ENCODE peak calls at places on chromosomes 16 and 17, in six cellular contexts. U, C, X, I, Z and S are unnamed samples.

GRCh38 chr17:46851029-46851741 is at the start of gene WNT9B:
- DNase-seq in Z (peak), X (no peak), I (no peak), U (peak), C (no peak), S (no peak)

GRCh38 chr17:39547713-39548478 is 59.8 kb downstream of the NEUROD2 start:
- DNase-seq in I (no peak), U (peak), X (peak), Z (peak), C (peak), S (peak)

GRCh38 chr17:44263360-44263902 is 4.5 kb downstream of the SLC4A1 start:
- DNase-seq in U (no peak), C (no peak), X (no peak), Z (no peak), I (no peak), S (no peak)

GRCh38 chr17:65122836-65123756 is 14.1 kb upstream of the RGS9 start:
- DNase-seq in X (peak), I (peak), Z (peak), C (peak), U (peak), S (peak)

GRCh38 chr16:17529982-17530760 is 59.4 kb upstream of the XYLT1 start:
- DNase-seq in I (no peak), Z (no peak), X (peak), U (no peak), C (peak), S (peak)

GRCh38 chr16:15032547-15033308 is 23.1 kb downstream of the NTAN1 start:
- DNase-seq in C (no peak), Z (no peak), X (no peak), U (no peak), I (no peak), S (no peak)

GRCh38 chr17:66994943-66995535 is 30.5 kb downstream of the CACNG4 start:
- DNase-seq in C (no peak), X (no peak), I (no peak), U (no peak), Z (no peak), S (no peak)

GRCh38 chr16:3574195-3574594 is 3.0 kb downstream of the NLRC3 start:
- DNase-seq in C (no peak), I (no peak), X (no peak), U (no peak), Z (no peak), S (no peak)

GRCh38 chr17:15261818-15262290 is 3.3 kb downstream of the PMP22 start:
- DNase-seq in Z (no peak), I (no peak), U (no peak), C (no peak), X (no peak), S (no peak)

GRCh38 chr17:15963670-15964110 is 18.8 kb downstream of the ADORA2B start:
- DNase-seq in C (no peak), X (no peak), Z (no peak), I (no peak), U (no peak), S (no peak)

GRCh38 chr17:61720016-61720795 is 129.2 kb upstream of the NACA2 start:
- DNase-seq in U (no peak), X (no peak), Z (no peak), I (no peak), C (no peak), S (no peak)

DNA sequence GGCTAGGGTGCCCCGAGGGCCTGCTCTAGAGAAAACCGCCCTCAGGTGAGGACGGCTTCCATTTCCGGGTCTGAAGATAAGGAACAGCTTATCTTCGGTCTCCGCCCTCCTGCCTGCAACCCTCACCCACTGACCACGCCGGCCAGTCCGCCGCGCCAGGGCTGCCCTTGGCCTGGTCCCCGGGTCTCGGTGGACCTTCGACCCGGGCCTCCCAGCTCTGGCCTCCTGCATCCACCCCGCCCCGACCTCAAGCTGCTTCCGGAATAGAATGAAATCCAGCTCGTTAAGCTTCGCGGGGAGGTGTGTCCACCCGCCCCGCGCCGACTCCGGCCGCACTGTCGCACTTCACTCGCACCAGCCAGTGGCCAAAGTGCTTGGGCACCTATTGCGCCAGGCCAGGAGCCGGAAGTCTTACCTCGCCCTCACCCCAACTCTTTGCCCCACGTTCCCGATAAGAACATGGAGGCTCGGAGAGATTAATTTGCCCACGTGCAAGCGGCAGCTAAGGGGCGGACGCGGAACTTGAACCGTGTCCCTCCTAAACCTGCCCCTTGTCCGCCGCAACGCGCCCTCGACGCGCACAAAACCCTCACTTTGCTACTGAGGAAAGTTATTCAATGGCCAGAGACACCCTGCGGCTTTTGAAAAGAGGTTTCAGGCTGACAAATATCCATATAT is 742 bp upstream of the MMP15 start:
- DNase-seq in I (no peak), Z (peak), U (peak), X (no peak), C (no peak), S (no peak)
- TF ChIP-seq POLR2A in I (no peak), Z (peak), U (peak), X (no peak), C (no peak), S (no peak)

GRCh38 chr17:29758255-29758654 is 135.5 kb upstream of the CORO6 start:
- DNase-seq in U (no peak), X (no peak), I (no peak), Z (no peak), C (no peak), S (no peak)

GRCh38 chr17:29757788-29758187 is 135.1 kb upstream of the CORO6 start:
- DNase-seq in I (no peak), U (no peak), X (no peak), C (no peak), Z (no peak), S (no peak)

GRCh38 chr17:29760771-29761682 is 138.3 kb upstream of the CORO6 start:
- DNase-seq in U (no peak), I (peak), C (peak), Z (peak), X (peak), S (peak)

GRCh38 chr17:29763273-29763672 is 140.6 kb upstream of the CORO6 start:
- DNase-seq in U (no peak), I (no peak), C (no peak), X (no peak), Z (no peak), S (no peak)

DNA sequence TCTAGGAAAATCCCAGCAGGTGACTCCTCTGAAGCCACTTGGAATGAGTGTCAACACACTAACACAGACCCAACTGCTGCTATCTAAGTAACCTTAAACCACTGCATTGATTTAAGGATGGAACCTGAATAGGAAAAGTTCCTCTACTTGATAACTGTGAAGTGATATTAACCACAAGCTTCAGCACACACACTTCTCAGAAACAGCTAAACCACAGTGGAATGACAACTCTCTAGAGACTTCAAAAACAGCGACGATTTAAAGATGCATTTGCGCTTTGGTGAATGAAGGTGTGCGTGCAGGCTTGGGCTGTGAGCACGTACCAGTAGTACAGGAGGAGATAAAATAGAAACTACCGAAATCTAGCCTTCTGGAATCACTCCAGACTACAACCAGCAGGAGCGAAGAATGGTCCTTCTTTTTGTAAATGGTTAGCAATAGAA is 137.6 kb upstream of the CORO6 start:
- DNase-seq in X (peak), U (no peak), Z (no peak), C (no peak), I (no peak), S (no peak)
- TF ChIP-seq TAF1 in X (peak), U (no peak), Z (no peak), C (no peak), I (no peak), S (peak)

DNA sequence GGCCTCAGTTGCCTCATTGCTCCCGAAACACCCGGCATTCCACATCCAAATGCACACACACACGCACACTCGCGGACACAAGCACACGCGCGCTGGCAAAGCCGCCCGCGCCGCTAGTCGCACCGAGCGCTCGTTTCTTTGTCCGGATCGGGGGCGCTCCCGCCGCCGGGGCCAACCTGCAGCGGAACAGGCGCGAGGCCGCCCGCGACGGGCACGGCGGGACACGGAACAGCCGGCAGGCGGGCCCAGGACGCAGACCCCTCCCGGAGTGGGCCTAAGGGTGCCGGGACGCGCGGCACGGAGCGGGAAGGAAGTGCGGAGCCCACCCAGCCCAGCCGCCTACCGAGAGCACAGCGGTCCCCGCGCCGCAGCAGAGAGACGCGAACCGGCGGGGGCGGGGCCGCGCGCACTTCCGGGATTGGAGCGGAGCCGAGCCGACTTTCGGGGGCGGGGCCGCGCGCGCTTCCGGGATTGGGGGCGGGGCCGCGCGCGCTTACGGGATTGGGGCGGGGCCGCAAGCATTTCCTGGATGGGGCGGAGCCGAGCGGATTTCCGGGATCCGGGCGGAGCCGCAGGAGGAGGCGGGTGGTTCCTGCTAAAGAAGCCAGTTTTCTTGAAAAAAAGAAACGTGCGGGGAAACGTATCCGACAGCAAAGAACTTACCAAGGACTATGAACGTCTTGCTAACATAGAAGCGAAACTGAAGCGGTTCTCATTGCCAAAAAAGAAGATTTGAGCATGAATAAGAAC is at the start of gene CYBC1:
- DNase-seq in I (no peak), U (peak), X (peak), Z (peak), C (peak), S (peak)
- TF ChIP-seq POLR2A in I (peak), U (peak), X (peak), Z (peak), C (peak), S (peak)

GRCh38 chr16:89973654-89974335 is 25.2 kb downstream of the DEF8 start:
- DNase-seq in I (no peak), U (no peak), Z (peak), C (no peak), X (no peak), S (no peak)

GRCh38 chr16:89973235-89973634 is 24.7 kb downstream of the DEF8 start:
- DNase-seq in X (no peak), I (no peak), U (no peak), C (no peak), Z (no peak), S (no peak)

GRCh38 chr16:89970011-89970410 is 21.5 kb downstream of the DEF8 start:
- DNase-seq in Z (no peak), I (no peak), C (no peak), X (no peak), U (no peak), S (no peak)

GRCh38 chr16:89972244-89973234 is 24.0 kb downstream of the DEF8 start:
- DNase-seq in X (no peak), U (peak), I (peak), C (peak), Z (peak), S (peak)

GRCh38 chr16:89971495-89972243 is 23.1 kb downstream of the DEF8 start:
- DNase-seq in X (no peak), U (peak), C (no peak), Z (no peak), I (no peak), S (no peak)
- TF ChIP-seq TAF1 in X (no peak), U (no peak), C (no peak), Z (no peak), I (no peak), S (no peak)

GRCh38 chr17:8496081-8496480 is 60.4 kb downstream of the NDEL1 start:
- DNase-seq in U (no peak), I (no peak), C (no peak), Z (no peak), X (no peak), S (no peak)

GRCh38 chr17:8490256-8491023 is 54.8 kb downstream of the NDEL1 start:
- DNase-seq in C (no peak), I (no peak), X (no peak), U (no peak), Z (no peak), S (no peak)

GRCh38 chr17:8492121-8492520 is 56.4 kb downstream of the NDEL1 start:
- DNase-seq in Z (no peak), U (no peak), I (no peak), X (no peak), C (no peak), S (no peak)

GRCh38 chr17:8494506-8495111 is 58.9 kb downstream of the NDEL1 start:
- DNase-seq in U (no peak), C (no peak), X (no peak), I (no peak), Z (no peak), S (no peak)

GRCh38 chr17:8494021-8494420 is 58.3 kb downstream of the NDEL1 start:
- DNase-seq in I (no peak), C (no peak), U (no peak), Z (no peak), X (no peak), S (no peak)
- TF ChIP-seq POLR2A in I (no peak), C (no peak), U (no peak), Z (no peak), X (no peak), S (no peak)

GRCh38 chr16:67927131-67927941 is 4.3 kb downstream of the CTRL start:
- DNase-seq in U (no peak), C (no peak), Z (no peak), X (no peak), I (no peak), S (no peak)

GRCh38 chr16:67928561-67929364 is 2.9 kb downstream of the CTRL start:
- DNase-seq in I (no peak), Z (peak), U (peak), C (peak), X (no peak), S (peak)

GRCh38 chr16:67924140-67924906 is 7.3 kb downstream of the CTRL start:
- DNase-seq in I (no peak), X (no peak), C (no peak), U (no peak), Z (no peak), S (no peak)

GRCh38 chr16:67928147-67928546 is 3.5 kb downstream of the CTRL start:
- DNase-seq in C (no peak), X (no peak), I (no peak), Z (no peak), U (no peak), S (no peak)

GRCh38 chr16:67926181-67926742 is 5.4 kb downstream of the CTRL start:
- DNase-seq in C (no peak), U (no peak), Z (no peak), X (no peak), I (no peak), S (no peak)
- TF ChIP-seq TAF1 in C (no peak), U (no peak), Z (no peak), X (no peak), I (no peak), S (no peak)

DNA sequence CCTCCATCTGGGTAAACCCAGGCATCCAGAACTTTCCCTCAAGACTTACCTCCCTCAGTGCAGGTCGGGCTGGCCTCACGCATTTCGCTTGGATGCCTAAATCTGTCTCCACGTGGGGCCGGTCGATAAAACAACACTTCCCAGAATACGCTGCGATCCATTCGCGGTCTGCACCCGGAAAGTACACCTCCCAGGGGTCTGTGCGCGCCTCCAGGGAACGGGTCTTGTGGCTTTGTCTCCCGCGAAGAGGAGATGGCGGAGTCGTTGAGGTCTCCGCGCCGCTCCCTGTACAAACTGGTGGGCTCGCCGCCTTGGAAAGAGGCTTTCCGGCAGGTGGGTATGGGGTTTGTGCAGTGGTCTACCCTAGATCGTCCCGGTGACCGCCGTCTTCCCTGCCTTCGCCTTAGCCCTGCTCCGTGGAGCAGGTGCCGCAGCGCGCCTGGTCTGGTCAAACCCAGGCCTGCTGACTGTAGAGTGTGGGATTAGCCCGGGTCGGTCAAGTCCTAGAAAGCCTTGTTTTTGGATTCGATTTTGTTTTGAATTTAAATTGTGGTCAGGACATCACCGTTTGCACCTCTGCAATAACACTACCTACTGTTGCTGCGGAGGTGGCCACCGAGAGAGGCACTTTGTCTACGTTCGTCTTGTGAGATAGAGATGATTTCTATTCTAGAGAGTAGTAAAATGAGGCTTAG is at the start of gene RPAIN:
- DNase-seq in X (no peak), C (peak), U (peak), Z (peak), I (peak), S (peak)
- TF ChIP-seq POLR2A in X (peak), C (peak), U (peak), Z (peak), I (peak), S (peak)

DNA sequence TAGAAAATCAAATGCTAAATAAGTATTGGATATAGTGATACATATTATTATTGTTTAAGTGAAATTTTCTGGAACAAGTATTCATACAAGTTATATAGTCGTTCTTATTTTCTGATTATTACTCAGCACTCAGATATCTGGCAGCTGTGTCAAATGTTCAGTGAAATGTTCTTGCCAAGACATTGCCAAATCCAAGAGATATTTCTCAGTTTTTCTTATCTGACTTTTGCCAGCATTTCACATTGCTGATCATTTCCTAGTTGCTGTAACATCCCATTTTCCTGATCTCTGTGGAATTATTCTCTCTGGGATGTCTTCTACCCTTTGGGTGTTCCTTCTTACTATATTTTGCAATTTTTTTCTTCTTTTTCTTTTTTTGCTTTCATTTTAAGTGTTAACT is 262.3 kb downstream of the KIF2B start:
- DNase-seq in C (no peak), I (no peak), Z (no peak), X (no peak), U (no peak), S (no peak)
- TF ChIP-seq TAF1 in C (no peak), I (no peak), Z (no peak), X (no peak), U (no peak), S (no peak)

GRCh38 chr17:37746617-37747016 is 1.8 kb upstream of the HNF1B start:
- DNase-seq in X (no peak), I (no peak), C (no peak), U (no peak), Z (no peak), S (no peak)
- TF ChIP-seq POLR2A in X (no peak), I (no peak), C (no peak), U (no peak), Z (no peak), S (no peak)

DNA sequence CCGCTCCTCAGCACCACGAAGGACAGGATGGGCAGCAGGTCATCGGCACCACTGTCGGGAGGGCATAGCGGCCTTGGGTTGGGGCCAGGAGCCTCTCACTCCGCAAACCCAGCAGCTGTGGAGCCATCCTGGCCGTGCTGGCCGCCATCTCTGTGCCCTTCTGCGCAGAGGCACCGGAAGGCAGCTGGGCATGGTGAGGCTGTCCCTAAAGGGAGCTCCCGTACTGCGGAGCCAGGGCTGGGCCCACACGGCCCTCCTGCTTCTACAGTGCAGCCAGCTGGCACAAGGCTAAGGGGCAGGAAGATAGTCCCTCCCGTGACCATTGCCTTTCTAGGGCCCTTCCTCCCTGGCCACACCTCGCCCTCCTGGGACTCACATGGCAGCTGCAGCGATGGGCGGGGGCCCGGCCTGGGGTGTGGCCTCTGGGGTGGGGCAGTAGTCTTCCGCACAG is 7.0 kb upstream of the SPATA2L start:
- DNase-seq in C (no peak), U (no peak), I (no peak), Z (no peak), X (no peak), S (no peak)
- TF ChIP-seq TAF1 in C (no peak), U (no peak), I (no peak), Z (no peak), X (no peak), S (no peak)